ENCODE peak calls at places on chromosomes 2 and 18, in five cellular contexts. One of them, this sample, is unnamed.

GRCh38 chr2:190626656-190627055 is 22.2 kb upstream of the NAB1 start:
- DNase-seq in fibroblast of mammary gland: peak; percentile 49
- DNase-seq in GM18507: no peak
- DNase-seq in NCI-H2029: no peak
- DNase-seq in NCI-H1694 treated with DMSO at 0.1 percent for 48 hours: peak; percentile 5
- DNase-seq in this sample: peak; percentile 48

GRCh38 chr2:238141541-238142318 is 3.3 kb downstream of the KLHL30 start:
- DNase-seq in NCI-H1694 treated with DMSO at 0.1 percent for 48 hours: no peak
- DNase-seq in fibroblast of mammary gland: no peak
- DNase-seq in GM18507: no peak
- DNase-seq in NCI-H2029: peak; percentile 35
- DNase-seq in this sample: peak; percentile 63

GRCh38 chr2:79200762-79201161 is 41.2 kb upstream of the REG3A start:
- DNase-seq in NCI-H1694 treated with DMSO at 0.1 percent for 48 hours: no peak
- DNase-seq in NCI-H2029: no peak
- DNase-seq in fibroblast of mammary gland: no peak
- DNase-seq in GM18507: no peak
- DNase-seq in this sample: no peak

GRCh38 chr18:1002653-1003178 is 98.0 kb downstream of the ADCYAP1 start:
- DNase-seq in GM18507: no peak
- DNase-seq in NCI-H2029: no peak
- DNase-seq in NCI-H1694 treated with DMSO at 0.1 percent for 48 hours: no peak
- DNase-seq in fibroblast of mammary gland: peak; percentile 70
- DNase-seq in this sample: peak; percentile 72

GRCh38 chr2:205435970-205436369 is 246.3 kb upstream of the NRP2 start:
- DNase-seq in GM18507: no peak
- DNase-seq in fibroblast of mammary gland: peak; percentile 51
- DNase-seq in NCI-H2029: no peak
- DNase-seq in NCI-H1694 treated with DMSO at 0.1 percent for 48 hours: no peak
- DNase-seq in this sample: peak; percentile 78

GRCh38 chr18:13932285-13933025 is 17.1 kb upstream of the MC2R start:
- DNase-seq in fibroblast of mammary gland: no peak
- DNase-seq in NCI-H2029: no peak
- DNase-seq in NCI-H1694 treated with DMSO at 0.1 percent for 48 hours: no peak
- DNase-seq in GM18507: no peak
- DNase-seq in this sample: no peak

GRCh38 chr18:50187659-50188058 is 7.3 kb downstream of the MYO5B start:
- DNase-seq in NCI-H1694 treated with DMSO at 0.1 percent for 48 hours: no peak
- DNase-seq in fibroblast of mammary gland: no peak
- DNase-seq in GM18507: no peak
- DNase-seq in NCI-H2029: no peak
- DNase-seq in this sample: no peak

GRCh38 chr2:207337234-207338219 is 171.8 kb upstream of the KLF7 start:
- DNase-seq in GM18507: no peak
- DNase-seq in NCI-H1694 treated with DMSO at 0.1 percent for 48 hours: no peak
- DNase-seq in NCI-H2029: no peak
- DNase-seq in fibroblast of mammary gland: peak; percentile 55
- DNase-seq in this sample: peak; percentile 51

GRCh38 chr2:191885650-191886049 is 38.8 kb upstream of the CAVIN2 start:
- DNase-seq in GM18507: no peak
- DNase-seq in fibroblast of mammary gland: no peak
- DNase-seq in NCI-H2029: no peak
- DNase-seq in NCI-H1694 treated with DMSO at 0.1 percent for 48 hours: peak; percentile 97
- DNase-seq in this sample: no peak

GRCh38 chr2:85234879-85235278 is 92.9 kb downstream of the TGOLN2 start:
- DNase-seq in GM18507: no peak
- DNase-seq in fibroblast of mammary gland: no peak
- DNase-seq in NCI-H1694 treated with DMSO at 0.1 percent for 48 hours: no peak
- DNase-seq in NCI-H2029: peak; percentile 86
- DNase-seq in this sample: no peak

GRCh38 chr2:7023542-7023941 is 106.3 kb downstream of the RNF144A start:
- DNase-seq in fibroblast of mammary gland: peak; percentile 91
- DNase-seq in NCI-H2029: no peak
- DNase-seq in NCI-H1694 treated with DMSO at 0.1 percent for 48 hours: no peak
- DNase-seq in GM18507: no peak
- DNase-seq in this sample: no peak

GRCh38 chr2:237627463-237628321 is at the start of gene LRRFIP1:
- DNase-seq in NCI-H2029: no peak
- DNase-seq in GM18507: no peak
- DNase-seq in fibroblast of mammary gland: no peak
- DNase-seq in NCI-H1694 treated with DMSO at 0.1 percent for 48 hours: no peak
- DNase-seq in this sample: peak; percentile 52

GRCh38 chr2:84919885-84920580 is 14.6 kb downstream of the TMSB10 start:
- DNase-seq in fibroblast of mammary gland: peak; percentile 98
- DNase-seq in NCI-H2029: peak; percentile 35
- DNase-seq in GM18507: no peak
- DNase-seq in NCI-H1694 treated with DMSO at 0.1 percent for 48 hours: no peak
- DNase-seq in this sample: peak; percentile 96

GRCh38 chr18:73681398-73681797 is 466.2 kb downstream of the FBXO15 start:
- DNase-seq in GM18507: no peak
- DNase-seq in fibroblast of mammary gland: no peak
- DNase-seq in NCI-H1694 treated with DMSO at 0.1 percent for 48 hours: no peak
- DNase-seq in NCI-H2029: no peak
- DNase-seq in this sample: no peak

GRCh38 chr2:127891806-127892205 is 6.0 kb upstream of the AMMECR1L start:
- DNase-seq in fibroblast of mammary gland: peak; percentile 9
- DNase-seq in GM18507: no peak
- DNase-seq in NCI-H1694 treated with DMSO at 0.1 percent for 48 hours: no peak
- DNase-seq in NCI-H2029: no peak
- DNase-seq in this sample: no peak

GRCh38 chr2:126317797-126318431 is 338.0 kb upstream of the GYPC start:
- DNase-seq in NCI-H2029: no peak
- DNase-seq in GM18507: no peak
- DNase-seq in NCI-H1694 treated with DMSO at 0.1 percent for 48 hours: no peak
- DNase-seq in fibroblast of mammary gland: peak; percentile 0
- DNase-seq in this sample: no peak

GRCh38 chr2:218343591-218343990 is 13.1 kb upstream of the CATIP start:
- DNase-seq in GM18507: no peak
- DNase-seq in NCI-H2029: no peak
- DNase-seq in fibroblast of mammary gland: peak; percentile 42
- DNase-seq in NCI-H1694 treated with DMSO at 0.1 percent for 48 hours: no peak
- DNase-seq in this sample: no peak

GRCh38 chr2:136129601-136130000 is 11.7 kb upstream of the CXCR4 start:
- DNase-seq in NCI-H2029: no peak
- DNase-seq in NCI-H1694 treated with DMSO at 0.1 percent for 48 hours: no peak
- DNase-seq in fibroblast of mammary gland: no peak
- DNase-seq in GM18507: no peak
- DNase-seq in this sample: no peak

GRCh38 chr18:75209129-75209951 is at the start of gene PTGR3:
- DNase-seq in NCI-H2029: peak; percentile 35
- DNase-seq in NCI-H1694 treated with DMSO at 0.1 percent for 48 hours: peak; percentile 73
- DNase-seq in fibroblast of mammary gland: peak; percentile 85
- DNase-seq in GM18507: peak; percentile 64
- DNase-seq in this sample: peak; percentile 91

GRCh38 chr18:57813245-57813644 is 10.1 kb upstream of the ATP8B1 start:
- DNase-seq in fibroblast of mammary gland: peak; percentile 94
- DNase-seq in NCI-H1694 treated with DMSO at 0.1 percent for 48 hours: no peak
- DNase-seq in NCI-H2029: no peak
- DNase-seq in GM18507: no peak
- DNase-seq in this sample: peak; percentile 92

GRCh38 chr2:120283649-120284048 is 31.0 kb downstream of the RALB start:
- DNase-seq in fibroblast of mammary gland: no peak
- DNase-seq in NCI-H1694 treated with DMSO at 0.1 percent for 48 hours: no peak
- DNase-seq in GM18507: no peak
- DNase-seq in NCI-H2029: no peak
- DNase-seq in this sample: no peak

GRCh38 chr2:10119027-10119325 is 3.6 kb upstream of the RRM2 start:
- DNase-seq in fibroblast of mammary gland: no peak
- DNase-seq in GM18507: no peak
- DNase-seq in NCI-H2029: no peak
- DNase-seq in NCI-H1694 treated with DMSO at 0.1 percent for 48 hours: no peak
- DNase-seq in this sample: no peak

GRCh38 chr2:20613342-20613916 is 37.5 kb downstream of the HS1BP3 start:
- DNase-seq in NCI-H2029: peak; percentile 74
- DNase-seq in GM18507: no peak
- DNase-seq in fibroblast of mammary gland: no peak
- DNase-seq in NCI-H1694 treated with DMSO at 0.1 percent for 48 hours: no peak
- DNase-seq in this sample: no peak

GRCh38 chr2:160324161-160324768 is 124.2 kb upstream of the ITGB6 start:
- DNase-seq in NCI-H2029: peak; percentile 28
- DNase-seq in NCI-H1694 treated with DMSO at 0.1 percent for 48 hours: peak; percentile 4
- DNase-seq in fibroblast of mammary gland: peak; percentile 74
- DNase-seq in GM18507: peak; percentile 2
- DNase-seq in this sample: peak; percentile 58

GRCh38 chr2:236547725-236548124 is 21.9 kb upstream of the ACKR3 start:
- DNase-seq in GM18507: no peak
- DNase-seq in fibroblast of mammary gland: no peak
- DNase-seq in NCI-H2029: no peak
- DNase-seq in NCI-H1694 treated with DMSO at 0.1 percent for 48 hours: no peak
- DNase-seq in this sample: no peak

GRCh38 chr2:8406271-8406670 is 275.6 kb upstream of the ID2 start:
- DNase-seq in NCI-H2029: no peak
- DNase-seq in fibroblast of mammary gland: no peak
- DNase-seq in GM18507: no peak
- DNase-seq in NCI-H1694 treated with DMSO at 0.1 percent for 48 hours: no peak
- DNase-seq in this sample: no peak

GRCh38 chr2:128309341-128310093 is 9.2 kb downstream of the HS6ST1 start:
- DNase-seq in NCI-H1694 treated with DMSO at 0.1 percent for 48 hours: no peak
- DNase-seq in fibroblast of mammary gland: no peak
- DNase-seq in GM18507: no peak
- DNase-seq in NCI-H2029: peak; percentile 88
- DNase-seq in this sample: no peak

GRCh38 chr2:217902281-217903141 is 100.3 kb downstream of the TNS1 start:
- DNase-seq in NCI-H1694 treated with DMSO at 0.1 percent for 48 hours: no peak
- DNase-seq in NCI-H2029: no peak
- DNase-seq in fibroblast of mammary gland: peak; percentile 71
- DNase-seq in GM18507: no peak
- DNase-seq in this sample: peak; percentile 43

GRCh38 chr2:240820014-240820606 is at the start of gene KIF1A:
- DNase-seq in GM18507: no peak
- DNase-seq in fibroblast of mammary gland: no peak
- DNase-seq in NCI-H1694 treated with DMSO at 0.1 percent for 48 hours: peak; percentile 57
- DNase-seq in NCI-H2029: peak; percentile 75
- DNase-seq in this sample: no peak

GRCh38 chr2:55168221-55169154 is 63.6 kb downstream of the CLHC1 start:
- DNase-seq in GM18507: peak; percentile 25
- DNase-seq in NCI-H2029: peak; percentile 60
- DNase-seq in NCI-H1694 treated with DMSO at 0.1 percent for 48 hours: peak; percentile 85
- DNase-seq in fibroblast of mammary gland: peak; percentile 82
- DNase-seq in this sample: peak; percentile 72

GRCh38 chr18:13370995-13371625 is 152.6 kb downstream of the LDLRAD4 start:
- DNase-seq in NCI-H1694 treated with DMSO at 0.1 percent for 48 hours: no peak
- DNase-seq in NCI-H2029: no peak
- DNase-seq in fibroblast of mammary gland: no peak
- DNase-seq in GM18507: no peak
- DNase-seq in this sample: no peak

GRCh38 chr18:45566025-45566740 is 49.1 kb upstream of the SLC14A2 start:
- DNase-seq in fibroblast of mammary gland: peak; percentile 96
- DNase-seq in GM18507: no peak
- DNase-seq in NCI-H2029: no peak
- DNase-seq in NCI-H1694 treated with DMSO at 0.1 percent for 48 hours: no peak
- DNase-seq in this sample: peak; percentile 91

GRCh38 chr2:9950521-9951271 is 797 bp upstream of the GRHL1 start:
- DNase-seq in NCI-H1694 treated with DMSO at 0.1 percent for 48 hours: peak; percentile 62
- DNase-seq in GM18507: peak; percentile 38
- DNase-seq in fibroblast of mammary gland: no peak
- DNase-seq in NCI-H2029: no peak
- DNase-seq in this sample: peak; percentile 32

GRCh38 chr2:230933521-230934180 is 8.6 kb upstream of the GPR55 start:
- DNase-seq in fibroblast of mammary gland: no peak
- DNase-seq in NCI-H2029: no peak
- DNase-seq in GM18507: no peak
- DNase-seq in NCI-H1694 treated with DMSO at 0.1 percent for 48 hours: no peak
- DNase-seq in this sample: no peak

GRCh38 chr2:45778720-45779171 is 127.3 kb downstream of the PRKCE start:
- DNase-seq in NCI-H1694 treated with DMSO at 0.1 percent for 48 hours: peak; percentile 50
- DNase-seq in GM18507: peak; percentile 50
- DNase-seq in fibroblast of mammary gland: peak; percentile 78
- DNase-seq in NCI-H2029: peak; percentile 34
- DNase-seq in this sample: peak; percentile 54

GRCh38 chr2:59025157-59025757 is 784.1 kb upstream of the FANCL start:
- DNase-seq in NCI-H1694 treated with DMSO at 0.1 percent for 48 hours: no peak
- DNase-seq in NCI-H2029: peak; percentile 4
- DNase-seq in fibroblast of mammary gland: peak; percentile 21
- DNase-seq in GM18507: no peak
- DNase-seq in this sample: no peak